ENCODE peak calls at places on chromosome 15, in seven cellular contexts. One of them, this sample, is unnamed.

GRCh38 chr15:44099671-44100070 is 95.4 kb downstream of the FRMD5 start:
- DNase-seq in AG09309: peak
- DNase-seq in head of caudate nucleus: no peak
- DNase-seq in K562: no peak
- DNase-seq in T-helper 1 cell: no peak
- DNase-seq in NCI-H2081: no peak
- DNase-seq in kidney tubule cell: no peak
- DNase-seq in this sample: no peak

GRCh38 chr15:89195836-89196235 is 25.5 kb downstream of the RLBP1 start:
- DNase-seq in AG09309: peak
- DNase-seq in head of caudate nucleus: no peak
- DNase-seq in K562: no peak
- DNase-seq in T-helper 1 cell: no peak
- DNase-seq in NCI-H2081: no peak
- DNase-seq in kidney tubule cell: no peak
- DNase-seq in this sample: no peak

GRCh38 chr15:71296032-71296686 is 180.9 kb downstream of the THSD4 start:
- DNase-seq in AG09309: peak
- DNase-seq in head of caudate nucleus: no peak
- DNase-seq in K562: no peak
- DNase-seq in T-helper 1 cell: no peak
- DNase-seq in NCI-H2081: no peak
- DNase-seq in kidney tubule cell: peak
- DNase-seq in this sample: peak

GRCh38 chr15:68499620-68500312 is 67.8 kb upstream of the ITGA11 start:
- DNase-seq in AG09309: no peak
- DNase-seq in head of caudate nucleus: no peak
- DNase-seq in K562: no peak
- DNase-seq in T-helper 1 cell: no peak
- DNase-seq in NCI-H2081: no peak
- DNase-seq in kidney tubule cell: peak
- DNase-seq in this sample: no peak

GRCh38 chr15:58738051-58738707 is 11.3 kb downstream of the ADAM10 start:
- DNase-seq in AG09309: no peak
- DNase-seq in head of caudate nucleus: no peak
- DNase-seq in K562: no peak
- DNase-seq in T-helper 1 cell: no peak
- DNase-seq in NCI-H2081: no peak
- DNase-seq in kidney tubule cell: peak
- DNase-seq in this sample: no peak

GRCh38 chr15:66364944-66365343 is 8.5 kb upstream of the TIPIN start:
- DNase-seq in AG09309: no peak
- DNase-seq in head of caudate nucleus: no peak
- DNase-seq in K562: no peak
- DNase-seq in T-helper 1 cell: no peak
- DNase-seq in NCI-H2081: no peak
- DNase-seq in kidney tubule cell: no peak
- DNase-seq in this sample: no peak

GRCh38 chr15:46525984-46526725 is 891.3 kb downstream of the SQOR start:
- DNase-seq in AG09309: no peak
- DNase-seq in head of caudate nucleus: no peak
- DNase-seq in K562: no peak
- DNase-seq in T-helper 1 cell: no peak
- DNase-seq in NCI-H2081: no peak
- DNase-seq in kidney tubule cell: no peak
- DNase-seq in this sample: no peak

GRCh38 chr15:66761723-66762595 is 59.9 kb downstream of the SMAD6 start:
- DNase-seq in AG09309: no peak
- DNase-seq in head of caudate nucleus: no peak
- DNase-seq in K562: no peak
- DNase-seq in T-helper 1 cell: no peak
- DNase-seq in NCI-H2081: no peak
- DNase-seq in kidney tubule cell: peak
- DNase-seq in this sample: no peak

GRCh38 chr15:24039683-24040082 is 352.6 kb upstream of the NDN start:
- DNase-seq in AG09309: no peak
- DNase-seq in head of caudate nucleus: no peak
- DNase-seq in K562: no peak
- DNase-seq in T-helper 1 cell: no peak
- DNase-seq in NCI-H2081: no peak
- DNase-seq in kidney tubule cell: no peak
- DNase-seq in this sample: no peak

GRCh38 chr15:96360581-96361308 is 30.2 kb downstream of the NR2F2 start:
- DNase-seq in AG09309: no peak
- DNase-seq in head of caudate nucleus: no peak
- DNase-seq in K562: no peak
- DNase-seq in T-helper 1 cell: no peak
- DNase-seq in NCI-H2081: no peak
- DNase-seq in kidney tubule cell: peak
- DNase-seq in this sample: no peak

GRCh38 chr15:101489236-101489632 is 273 bp downstream of the PCSK6 start:
- DNase-seq in AG09309: no peak
- DNase-seq in head of caudate nucleus: no peak
- DNase-seq in K562: peak
- DNase-seq in T-helper 1 cell: no peak
- DNase-seq in NCI-H2081: peak
- DNase-seq in kidney tubule cell: peak
- DNase-seq in this sample: no peak

GRCh38 chr15:64894395-64895056 is 17.2 kb upstream of the ANKDD1A start:
- DNase-seq in AG09309: no peak
- DNase-seq in head of caudate nucleus: peak
- DNase-seq in K562: no peak
- DNase-seq in T-helper 1 cell: peak
- DNase-seq in NCI-H2081: no peak
- DNase-seq in kidney tubule cell: no peak
- DNase-seq in this sample: no peak

GRCh38 chr15:73648027-73648295 is 14.8 kb upstream of the NPTN start:
- DNase-seq in AG09309: no peak
- DNase-seq in head of caudate nucleus: no peak
- DNase-seq in K562: no peak
- DNase-seq in T-helper 1 cell: no peak
- DNase-seq in NCI-H2081: no peak
- DNase-seq in kidney tubule cell: no peak
- DNase-seq in this sample: no peak

GRCh38 chr15:98706986-98707385 is 58.6 kb downstream of the IGF1R start:
- DNase-seq in AG09309: no peak
- DNase-seq in head of caudate nucleus: no peak
- DNase-seq in K562: no peak
- DNase-seq in T-helper 1 cell: no peak
- DNase-seq in NCI-H2081: no peak
- DNase-seq in kidney tubule cell: no peak
- DNase-seq in this sample: no peak

GRCh38 chr15:68650901-68651709 is 72.3 kb downstream of the CORO2B start:
- DNase-seq in AG09309: no peak
- DNase-seq in head of caudate nucleus: no peak
- DNase-seq in K562: peak
- DNase-seq in T-helper 1 cell: peak
- DNase-seq in NCI-H2081: no peak
- DNase-seq in kidney tubule cell: peak
- DNase-seq in this sample: no peak

GRCh38 chr15:89127054-89127702 is 38.9 kb downstream of the ABHD2 start:
- DNase-seq in AG09309: no peak
- DNase-seq in head of caudate nucleus: no peak
- DNase-seq in K562: no peak
- DNase-seq in T-helper 1 cell: no peak
- DNase-seq in NCI-H2081: no peak
- DNase-seq in kidney tubule cell: peak
- DNase-seq in this sample: no peak

GRCh38 chr15:66359740-66360139 is 3.3 kb upstream of the TIPIN start:
- DNase-seq in AG09309: no peak
- DNase-seq in head of caudate nucleus: peak
- DNase-seq in K562: no peak
- DNase-seq in T-helper 1 cell: no peak
- DNase-seq in NCI-H2081: no peak
- DNase-seq in kidney tubule cell: peak
- DNase-seq in this sample: no peak

GRCh38 chr15:62726461-62726860 is 316.1 kb upstream of the TPM1 start:
- DNase-seq in AG09309: no peak
- DNase-seq in head of caudate nucleus: no peak
- DNase-seq in K562: no peak
- DNase-seq in T-helper 1 cell: no peak
- DNase-seq in NCI-H2081: peak
- DNase-seq in kidney tubule cell: no peak
- DNase-seq in this sample: no peak

GRCh38 chr15:50143255-50143860 is 24.3 kb upstream of the ATP8B4 start:
- DNase-seq in AG09309: no peak
- DNase-seq in head of caudate nucleus: no peak
- DNase-seq in K562: no peak
- DNase-seq in T-helper 1 cell: no peak
- DNase-seq in NCI-H2081: no peak
- DNase-seq in kidney tubule cell: peak
- DNase-seq in this sample: no peak

GRCh38 chr15:64875641-64876223 is 34.0 kb downstream of the PLEKHO2 start:
- DNase-seq in AG09309: no peak
- DNase-seq in head of caudate nucleus: no peak
- DNase-seq in K562: no peak
- DNase-seq in T-helper 1 cell: no peak
- DNase-seq in NCI-H2081: no peak
- DNase-seq in kidney tubule cell: no peak
- DNase-seq in this sample: no peak

GRCh38 chr15:100338971-100339444 is 2.8 kb downstream of the ADAMTS17 start:
- DNase-seq in AG09309: peak
- DNase-seq in head of caudate nucleus: no peak
- DNase-seq in K562: peak
- DNase-seq in T-helper 1 cell: peak
- DNase-seq in NCI-H2081: peak
- DNase-seq in kidney tubule cell: peak
- DNase-seq in this sample: peak

GRCh38 chr15:75672111-75672602 is 24.4 kb downstream of the SNX33 start:
- DNase-seq in AG09309: no peak
- DNase-seq in head of caudate nucleus: no peak
- DNase-seq in K562: no peak
- DNase-seq in T-helper 1 cell: no peak
- DNase-seq in NCI-H2081: no peak
- DNase-seq in kidney tubule cell: no peak
- DNase-seq in this sample: no peak

GRCh38 chr15:49235446-49236207 is 65.6 kb downstream of the GALK2 start:
- DNase-seq in AG09309: peak
- DNase-seq in head of caudate nucleus: peak
- DNase-seq in K562: no peak
- DNase-seq in T-helper 1 cell: peak
- DNase-seq in NCI-H2081: peak
- DNase-seq in kidney tubule cell: peak
- DNase-seq in this sample: peak

GRCh38 chr15:70450142-70450443 is 313.3 kb downstream of the UACA start:
- DNase-seq in AG09309: no peak
- DNase-seq in head of caudate nucleus: no peak
- DNase-seq in K562: no peak
- DNase-seq in T-helper 1 cell: no peak
- DNase-seq in NCI-H2081: no peak
- DNase-seq in kidney tubule cell: no peak
- DNase-seq in this sample: no peak

GRCh38 chr15:38134252-38134651 is 118.4 kb upstream of the SPRED1 start:
- DNase-seq in AG09309: no peak
- DNase-seq in head of caudate nucleus: no peak
- DNase-seq in K562: no peak
- DNase-seq in T-helper 1 cell: no peak
- DNase-seq in NCI-H2081: no peak
- DNase-seq in kidney tubule cell: no peak
- DNase-seq in this sample: no peak

GRCh38 chr15:73345658-73346057 is 23.1 kb downstream of the HCN4 start:
- DNase-seq in AG09309: no peak
- DNase-seq in head of caudate nucleus: no peak
- DNase-seq in K562: no peak
- DNase-seq in T-helper 1 cell: no peak
- DNase-seq in NCI-H2081: peak
- DNase-seq in kidney tubule cell: no peak
- DNase-seq in this sample: no peak

GRCh38 chr15:59892995-59893394 is 111.1 kb upstream of the FOXB1 start:
- DNase-seq in AG09309: no peak
- DNase-seq in head of caudate nucleus: no peak
- DNase-seq in K562: no peak
- DNase-seq in T-helper 1 cell: no peak
- DNase-seq in NCI-H2081: no peak
- DNase-seq in kidney tubule cell: no peak
- DNase-seq in this sample: no peak

This sample was measured in HS-5.